ENCODE peak calls at places on chromosomes 3 and 15, in ten cellular contexts. X is stimulated activated naive CD4-positive, alpha-beta T cell treated with Interleukin-2 at 50 U/mL for 16 hours; M is activated T-cell treated with anti-CD3 and anti-CD28 coated beads for 24 hours; V is amniotic stem cell; F is GM10248; S is neural progenitor cell; Q is AG09309; U is nephron progenitor cell; Y is neuronal stem cell; E is NCI-H2081. J is an unnamed sample.

GRCh38 chr3:111227216-111227615 is 155.6 kb downstream of the NECTIN3 start:
- DNase-seq in X (no peak), M (no peak), V (peak), F (no peak), S (no peak), Q (peak), U (no peak), Y (no peak), E (no peak), J (no peak)

GRCh38 chr3:98884675-98885371 is 16.7 kb downstream of the DCBLD2 start:
- DNase-seq in X (no peak), M (no peak), V (no peak), F (no peak), S (no peak), Q (no peak), U (no peak), Y (no peak), E (no peak), J (no peak)

GRCh38 chr3:127822836-127823589 is 698 bp upstream of the MGLL start:
- DNase-seq in X (no peak), M (no peak), V (no peak), F (peak), S (peak), Q (no peak), U (peak), Y (peak), E (peak), J (peak)

GRCh38 chr3:36302626-36303025 is 77.7 kb upstream of the STAC start:
- DNase-seq in X (no peak), M (no peak), V (no peak), F (no peak), S (no peak), Q (no peak), U (no peak), Y (no peak), E (no peak), J (no peak)

GRCh38 chr15:57415559-57415958 is 39.3 kb downstream of the CGNL1 start:
- DNase-seq in X (no peak), M (no peak), V (no peak), F (no peak), S (no peak), Q (no peak), U (no peak), Y (no peak), E (no peak), J (no peak)

GRCh38 chr15:82314769-82315518 is 34.3 kb downstream of the GOLGA6L10 start:
- DNase-seq in X (no peak), M (no peak), V (no peak), F (no peak), S (no peak), Q (no peak), U (no peak), Y (no peak), E (no peak), J (no peak)

GRCh38 chr3:51680196-51680595 is 9.1 kb downstream of the TEX264 start:
- DNase-seq in X (no peak), M (no peak), V (no peak), F (no peak), S (no peak), Q (no peak), U (no peak), Y (no peak), E (no peak), J (no peak)

GRCh38 chr3:60178931-60179653 is 1072.2 kb downstream of the FHIT start:
- DNase-seq in X (no peak), M (no peak), V (no peak), F (no peak), S (no peak), Q (no peak), U (no peak), Y (no peak), E (no peak), J (no peak)

GRCh38 chr3:106683931-106684330 is 693.3 kb upstream of the CCDC54 start:
- DNase-seq in X (no peak), M (no peak), V (no peak), F (no peak), S (no peak), Q (no peak), U (no peak), Y (no peak), E (no peak), J (no peak)